ENCODE peak calls at places on chromosomes 4 and X, in seven cellular contexts. X is activated CD4-positive, CD25-positive, alpha-beta regulatory T cell; N is NCI-H2171 treated with DMSO at 0.1 percent for 48 hours; D is MM.1S; C is iPS-NIHi11; R is left colon; G is anterior cingulate cortex. S is an unnamed sample.

GRCh38 chr4:152972821-152973613 is 36.9 kb downstream of the FHDC1 start:
- DNase-seq in X (no peak), N (no peak), D (no peak), C (no peak), R (no peak), G (no peak), S (no peak)

GRCh38 chr4:79290376-79290775 is 35.5 kb downstream of the NAA11 start:
- DNase-seq in X (no peak), N (no peak), D (no peak), C (no peak), R (no peak), G (no peak), S (no peak)

GRCh38 chr4:147310312-147310711 is 170.6 kb upstream of the EDNRA start:
- DNase-seq in X (no peak), N (no peak), D (no peak), C (no peak), R (no peak), G (no peak), S (no peak)

GRCh38 chr4:185797596-185797995 is 14.4 kb downstream of the SORBS2 start:
- DNase-seq in X (no peak), N (no peak), D (no peak), C (no peak), R (no peak), G (no peak), S (no peak)

GRCh38 chr4:16674133-16674532 is 224.3 kb downstream of the LDB2 start:
- DNase-seq in X (no peak), N (no peak), D (no peak), C (no peak), R (no peak), G (no peak), S (no peak)

GRCh38 chr4:54586343-54586953 is 71.3 kb upstream of the KIT start:
- DNase-seq in X (no peak), N (no peak), D (no peak), C (no peak), R (peak; percentile 35), G (no peak), S (no peak)

GRCh38 chr4:155972098-155972497 is 18.4 kb upstream of the CTSO start:
- DNase-seq in X (no peak), N (no peak), D (no peak), C (peak; percentile 16), R (no peak), G (no peak), S (no peak)

GRCh38 chrX:151870603-151871002 is 42.1 kb upstream of the MAGEA4 start:
- DNase-seq in X (no peak), N (no peak), D (no peak), C (no peak), R (no peak), G (no peak), S (no peak)

GRCh38 chrX:153539171-153539978 is 21.9 kb downstream of the ATP2B3 start:
- DNase-seq in X (peak; percentile 16), N (no peak), D (peak; percentile 42), C (peak; percentile 83), R (peak; percentile 47), G (peak; percentile 36), S (peak; percentile 15)

GRCh38 chrX:46208225-46208854 is 336.9 kb downstream of the ZNF674 start:
- DNase-seq in X (no peak), N (no peak), D (peak; percentile 74), C (no peak), R (no peak), G (no peak), S (no peak)

GRCh38 chrX:75957107-75957610 is 172.1 kb upstream of the MAGEE2 start:
- DNase-seq in X (no peak), N (no peak), D (no peak), C (no peak), R (no peak), G (no peak), S (no peak)

GRCh38 chrX:109934935-109935334 is 68.0 kb upstream of the TMEM164 start:
- DNase-seq in X (no peak), N (no peak), D (no peak), C (no peak), R (no peak), G (no peak), S (no peak)

GRCh38 chr4:71709961-71710360 is 73.9 kb downstream of the GC start:
- DNase-seq in X (no peak), N (no peak), D (no peak), C (peak; percentile 9), R (no peak), G (no peak), S (no peak)

GRCh38 chr4:2798399-2799301 is 5.8 kb downstream of the SH3BP2 start:
- DNase-seq in X (no peak), N (no peak), D (no peak), C (no peak), R (peak; percentile 90), G (no peak), S (no peak)

GRCh38 chr4:84690481-84690880 is 107.6 kb downstream of the CDS1 start:
- DNase-seq in X (no peak), N (no peak), D (no peak), C (no peak), R (no peak), G (no peak), S (no peak)

GRCh38 chrX:119684916-119685224 is 8.1 kb downstream of the SEPTIN6 start:
- DNase-seq in X (no peak), N (no peak), D (no peak), C (no peak), R (no peak), G (no peak), S (no peak)

GRCh38 chrX:29257516-29257915 is 670.3 kb downstream of the IL1RAPL1 start:
- DNase-seq in X (no peak), N (no peak), D (no peak), C (no peak), R (no peak), G (no peak), S (no peak)

GRCh38 chr4:3346146-3346545 is 53.3 kb downstream of the RGS12 start:
- DNase-seq in X (no peak), N (peak; percentile 47), D (peak; percentile 56), C (peak; percentile 70), R (no peak), G (no peak), S (no peak)

GRCh38 chr4:95360256-95360903 is 188.4 kb downstream of the UNC5C start:
- DNase-seq in X (no peak), N (no peak), D (no peak), C (no peak), R (no peak), G (no peak), S (no peak)

GRCh38 chrX:133985164-133986007 is at the start of gene GPC3:
- DNase-seq in X (no peak), N (peak; percentile 76), D (no peak), C (peak; percentile 85), R (no peak), G (no peak), S (no peak)

GRCh38 chr4:1246111-1246881 is 2.6 kb downstream of the CTBP1 start:
- DNase-seq in X (no peak), N (no peak), D (no peak), C (peak; percentile 10), R (peak; percentile 31), G (no peak), S (no peak)

GRCh38 chr4:13481569-13481968 is 2.6 kb downstream of the RAB28 start:
- DNase-seq in X (no peak), N (no peak), D (no peak), C (no peak), R (no peak), G (no peak), S (no peak)

GRCh38 chr4:624705-625590 is at the start of gene PDE6B:
- DNase-seq in X (no peak), N (no peak), D (no peak), C (peak; percentile 74), R (no peak), G (no peak), S (no peak)

GRCh38 chrX:56969559-56969958 is 25.8 kb downstream of the SPIN3 start:
- DNase-seq in X (no peak), N (no peak), D (no peak), C (no peak), R (no peak), G (no peak), S (no peak)

GRCh38 chr4:19806865-19807264 is 444.8 kb upstream of the SLIT2 start:
- DNase-seq in X (no peak), N (no peak), D (no peak), C (no peak), R (no peak), G (no peak), S (no peak)

GRCh38 chrX:1178580-1179057 is 33.8 kb downstream of the CRLF2 start:
- DNase-seq in X (no peak), N (no peak), D (no peak), C (no peak), R (no peak), G (no peak), S (no peak)

GRCh38 chrX:10325606-10326005 is 168.8 kb downstream of the CLCN4 start:
- DNase-seq in X (no peak), N (no peak), D (no peak), C (no peak), R (no peak), G (no peak), S (no peak)

GRCh38 chrX:115030635-115031034 is 13.2 kb upstream of the IL13RA2 start:
- DNase-seq in X (no peak), N (no peak), D (no peak), C (no peak), R (peak; percentile 57), G (no peak), S (no peak)

GRCh38 chr4:3009422-3009821 is 46.1 kb downstream of the GRK4 start:
- DNase-seq in X (no peak), N (no peak), D (no peak), C (peak; percentile 41), R (no peak), G (no peak), S (no peak)

GRCh38 chr4:140004580-140005314 is 149.2 kb downstream of the MAML3 start:
- DNase-seq in X (no peak), N (peak; percentile 61), D (no peak), C (peak; percentile 64), R (no peak), G (no peak), S (no peak)

GRCh38 chrX:17860179-17860780 is 818 bp downstream of the RAI2 start:
- DNase-seq in X (no peak), N (peak; percentile 5), D (no peak), C (peak; percentile 15), R (no peak), G (peak; percentile 1), S (no peak)

GRCh38 chr4:78120144-78120880 is 63.2 kb downstream of the FRAS1 start:
- DNase-seq in X (no peak), N (no peak), D (no peak), C (no peak), R (no peak), G (no peak), S (no peak)

GRCh38 chr4:3335385-3335784 is 42.6 kb downstream of the RGS12 start:
- DNase-seq in X (no peak), N (peak; percentile 87), D (no peak), C (peak; percentile 64), R (no peak), G (no peak), S (no peak)

GRCh38 chr4:87807402-87807801 is 8.0 kb downstream of the IBSP start:
- DNase-seq in X (no peak), N (no peak), D (no peak), C (no peak), R (no peak), G (no peak), S (no peak)

GRCh38 chrX:627510-627964 is 3.1 kb upstream of the SHOX start:
- DNase-seq in X (no peak), N (no peak), D (no peak), C (no peak), R (no peak), G (no peak), S (no peak)

GRCh38 chrX:53481816-53482485 is 47.8 kb upstream of the HSD17B10 start:
- DNase-seq in X (no peak), N (peak; percentile 12), D (peak; percentile 61), C (peak; percentile 46), R (peak; percentile 36), G (no peak), S (peak; percentile 13)

GRCh38 chr4:144799486-144799885 is 153.5 kb downstream of the HHIP start:
- DNase-seq in X (no peak), N (no peak), D (no peak), C (no peak), R (no peak), G (no peak), S (no peak)